ENCODE peak calls at places on chromosomes 5 and 9, in six cellular contexts. O, M, Z, V, A and E are unnamed samples.

GRCh38 chr5:176817369-176817841 is 7.0 kb downstream of the UNC5A start:
- DNase-seq in O (no peak), Z (no peak), M (no peak), A (no peak), V (no peak), E (no peak)

GRCh38 chr9:123929177-123929869 is 603 bp downstream of the DENND1A start:
- DNase-seq in O (no peak), A (no peak), V (no peak), Z (no peak), M (no peak), E (no peak)

GRCh38 chr5:72920690-72921089 is 35.2 kb upstream of the FCHO2 start:
- DNase-seq in V (no peak), M (peak; percentile 58), A (peak; percentile 26), Z (no peak), O (peak; percentile 57), E (peak; percentile 42)

GRCh38 chr9:95724253-95724991 is 151.1 kb upstream of the ERCC6L2 start:
- DNase-seq in O (no peak), Z (no peak), M (no peak), A (no peak), V (no peak), E (no peak)

GRCh38 chr5:126544087-126544740 is 50.8 kb downstream of the ALDH7A1 start:
- DNase-seq in M (peak; percentile 42), V (no peak), Z (no peak), A (peak; percentile 26), O (no peak), E (peak; percentile 44)

GRCh38 chr5:38434981-38435710 is 121.3 kb downstream of the LIFR start:
- DNase-seq in M (peak; percentile 55), O (no peak), Z (no peak), A (peak; percentile 86), V (no peak), E (no peak)

GRCh38 chr9:37079370-37080164 is 40.8 kb upstream of the ZCCHC7 start:
- DNase-seq in M (peak; percentile 92), V (peak; percentile 78), A (peak; percentile 91), O (peak; percentile 93), Z (peak; percentile 78), E (peak; percentile 91)

GRCh38 chr5:127012933-127013332 is 17.4 kb downstream of the MARCHF3 start:
- DNase-seq in O (peak; percentile 64), A (peak; percentile 83), V (no peak), M (peak; percentile 55), Z (no peak), E (peak; percentile 84)

GRCh38 chr5:24363789-24364534 is 280.8 kb downstream of the CDH10 start:
- DNase-seq in Z (no peak), O (no peak), V (no peak), M (no peak), A (no peak), E (no peak)

GRCh38 chr9:34961574-34962480 is 3.7 kb downstream of the PHF24 start:
- DNase-seq in O (peak; percentile 22), A (no peak), Z (no peak), M (peak; percentile 16), V (no peak), E (peak; percentile 80)

GRCh38 chr9:132828201-132828770 is 49.8 kb downstream of the AK8 start:
- DNase-seq in M (no peak), O (no peak), V (no peak), A (no peak), Z (no peak), E (no peak)

GRCh38 chr5:140192715-140193428 is 17.9 kb downstream of the CYSTM1 start:
- DNase-seq in V (no peak), Z (no peak), A (no peak), M (no peak), O (no peak), E (no peak)

GRCh38 chr5:140190868-140191209 is 15.9 kb downstream of the CYSTM1 start:
- DNase-seq in O (no peak), V (no peak), A (no peak), M (no peak), Z (no peak), E (no peak)

GRCh38 chr5:140186155-140186753 is 11.3 kb downstream of the CYSTM1 start:
- DNase-seq in A (no peak), M (peak; percentile 12), Z (no peak), V (no peak), O (no peak), E (no peak)

GRCh38 chr5:140189977-140190867 is 15.2 kb downstream of the CYSTM1 start:
- DNase-seq in A (peak; percentile 57), M (peak; percentile 71), Z (no peak), O (peak; percentile 50), V (no peak), E (peak; percentile 79)

DNA sequence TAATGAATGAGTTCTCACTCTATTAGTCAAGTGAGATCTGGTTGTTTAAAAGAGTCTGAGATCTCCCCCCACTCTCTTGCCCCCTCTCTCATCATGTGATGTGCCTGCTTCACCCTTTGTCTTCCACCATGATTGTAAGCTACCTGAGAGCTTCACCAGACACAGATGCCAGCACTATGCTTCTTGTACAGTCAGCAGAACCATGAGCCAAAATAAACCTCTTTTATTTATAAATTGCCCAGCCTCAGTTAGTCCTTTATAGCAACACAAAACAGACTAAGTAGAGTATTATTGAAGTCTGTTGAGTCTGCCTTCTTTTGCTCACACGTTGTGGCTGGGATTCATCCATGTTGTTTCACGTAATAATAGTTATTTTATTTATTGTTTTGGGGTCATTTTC is 14.3 kb downstream of the CYSTM1 start:
- DNase-seq in O (no peak), V (no peak), A (no peak), Z (no peak), M (no peak), E (no peak)
- TF ChIP-seq CTCF in O (no peak), V (no peak), A (no peak), Z (no peak), M (no peak), E (no peak)

DNA sequence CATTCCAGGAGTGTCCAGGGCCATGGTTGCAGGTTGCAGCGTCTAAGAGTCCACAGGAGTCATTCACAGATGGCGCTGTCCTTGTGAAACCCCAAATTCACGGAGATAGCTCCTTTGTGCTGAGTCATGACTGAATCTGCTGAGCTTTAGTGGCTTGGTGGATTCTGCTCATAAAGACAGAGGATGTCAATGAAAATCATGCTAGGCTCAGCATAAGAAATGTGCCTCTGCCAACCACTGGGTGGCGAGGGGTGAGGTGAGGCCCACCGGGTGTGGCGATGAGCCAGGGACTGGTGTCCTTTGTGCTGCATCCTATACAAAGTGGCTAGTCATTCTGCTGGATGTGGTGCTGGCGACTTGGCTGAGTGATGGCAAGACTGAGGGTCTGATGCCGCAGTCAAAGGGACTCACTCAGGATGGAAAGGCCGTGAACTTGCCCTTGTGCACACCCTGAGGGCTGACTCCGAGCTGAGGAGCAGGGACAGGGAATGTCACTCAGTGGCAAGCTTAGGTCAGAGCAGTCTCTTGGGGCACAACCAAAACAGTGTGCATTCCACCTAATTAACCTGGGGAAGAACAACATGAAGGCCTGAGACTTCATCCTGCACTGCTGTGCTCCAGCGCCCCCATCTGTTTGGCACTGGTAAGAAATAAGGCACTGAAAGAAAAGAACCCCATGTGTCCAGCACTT is 71.5 kb downstream of the DAP start:
- DNase-seq in Z (no peak), O (no peak), M (no peak), V (no peak), A (peak; percentile 65), E (peak; percentile 55)
- TF ChIP-seq CTCF in Z (peak; percentile 27), O (peak; percentile 31), M (no peak), V (no peak), A (peak; percentile 28), E (peak; percentile 48)

DNA sequence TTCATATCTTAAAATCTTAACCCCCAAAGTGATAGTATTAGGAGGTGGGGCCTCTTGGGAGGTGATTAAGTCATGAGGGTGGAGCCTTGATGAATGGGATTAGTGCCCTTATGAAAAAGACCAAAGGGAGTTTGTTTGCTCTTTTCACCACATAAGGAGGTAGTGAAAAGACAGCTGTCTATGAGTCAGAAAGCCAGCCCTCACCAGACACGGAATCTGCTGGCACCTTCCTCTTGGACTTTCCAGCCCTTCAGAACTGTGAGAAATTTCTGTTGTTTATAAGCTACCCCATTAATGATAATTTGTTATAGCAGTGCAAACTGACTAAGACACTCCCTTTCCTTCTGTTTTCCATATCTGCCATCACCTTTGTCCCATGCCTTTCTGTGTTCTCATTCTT is 20.8 kb downstream of the IFNB1 start:
- DNase-seq in A (peak; percentile 31), O (peak; percentile 55), M (peak; percentile 36), Z (no peak), V (no peak), E (peak; percentile 69)
- TF ChIP-seq CTCF in A (no peak), O (no peak), M (no peak), Z (no peak), V (no peak), E (no peak)

DNA sequence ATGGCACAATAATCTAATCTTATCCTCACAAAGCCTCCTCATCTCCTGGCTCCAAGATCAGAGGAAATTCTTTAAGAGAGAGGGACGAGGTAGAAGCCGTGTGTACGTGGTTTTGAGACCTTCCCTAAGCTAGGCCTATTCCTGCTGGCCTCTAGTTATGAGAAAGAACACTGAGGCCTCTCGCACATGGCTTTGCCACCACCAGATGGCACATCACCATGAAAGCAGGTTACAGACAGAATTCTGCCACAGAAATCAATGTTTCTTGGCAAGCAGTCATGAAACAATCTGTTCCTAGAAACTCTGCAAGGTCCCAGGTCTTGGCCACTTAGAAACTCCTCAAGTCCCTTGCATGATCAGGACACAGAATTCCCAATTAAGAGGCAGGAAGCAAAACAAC is 268.2 kb upstream of the TAS2R1 start:
- DNase-seq in Z (no peak), O (peak; percentile 36), M (peak; percentile 47), A (peak; percentile 49), V (no peak), E (peak; percentile 11)
- TF ChIP-seq CTCF in Z (peak; percentile 56), O (peak; percentile 65), M (peak; percentile 33), A (peak; percentile 64), V (no peak), E (peak; percentile 36)

DNA sequence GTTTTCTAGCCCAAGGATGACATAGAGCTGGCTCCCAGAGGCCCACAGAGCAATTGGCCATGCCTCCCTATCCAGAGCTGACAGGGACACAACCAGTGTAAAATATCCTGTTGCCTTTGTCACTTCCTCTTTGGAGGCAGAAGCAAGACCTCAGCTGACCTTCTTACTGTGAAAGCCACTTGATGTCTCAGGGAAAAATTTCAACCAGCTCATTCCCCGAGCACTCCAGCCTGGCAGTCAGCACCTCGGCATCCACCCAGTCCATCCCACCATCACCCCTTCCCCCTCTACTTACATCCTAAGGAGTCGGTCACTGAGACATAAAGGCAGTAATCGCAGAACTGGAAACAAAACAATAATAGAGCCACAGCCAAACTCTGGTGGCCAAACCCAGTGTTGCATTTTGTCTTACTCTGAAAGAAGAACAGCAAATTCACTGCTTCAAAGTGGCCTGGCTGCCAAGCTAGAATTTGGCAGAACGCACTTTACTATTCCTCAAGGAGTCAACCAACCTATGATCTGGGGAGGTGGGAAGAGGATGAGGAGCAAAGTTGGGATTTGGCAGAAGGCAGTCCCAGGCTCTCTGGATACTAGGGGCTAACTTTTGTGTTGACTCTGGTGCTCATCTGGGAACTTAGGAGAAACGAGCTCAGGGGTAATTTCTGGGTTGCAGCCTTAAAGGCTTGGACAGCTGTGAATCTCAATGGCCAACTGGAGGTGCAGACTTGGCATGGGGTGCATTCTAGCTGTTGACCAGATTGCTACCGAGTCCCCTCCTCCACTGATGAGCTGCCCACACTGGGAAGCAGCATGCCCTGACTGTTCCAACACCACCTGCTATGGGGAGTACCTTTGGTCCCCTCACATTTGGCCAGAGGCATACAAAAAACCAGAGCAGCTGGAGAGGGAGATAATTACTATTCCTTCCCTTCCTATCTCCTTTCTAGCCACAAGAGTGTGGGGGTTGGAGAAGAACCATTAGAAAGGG is 13.7 kb downstream of the NIPAL4 start:
- DNase-seq in A (peak; percentile 60), O (peak; percentile 45), Z (no peak), V (no peak), M (no peak), E (no peak)
- TF ChIP-seq CTCF in A (peak; percentile 34), O (no peak), Z (no peak), V (peak; percentile 25), M (no peak), E (peak; percentile 11)